ENCODE peak calls at places on chromosome 16, in ten cellular contexts. R is PC-3; E is dorsolateral prefrontal cortex; P is prostate gland; K is colonic mucosa; Y is CD8-positive, alpha-beta T cell; J is effector memory CD4-positive, alpha-beta T cell; G is CD8-positive, alpha-beta memory T cell; F is neural progenitor cell; U is HepG2. D is an unnamed sample.
A peak's percentile ranks its signal among the peaks of the same experiment; 100 is the strongest.

GRCh38 chr16:72455743-72456659 is 284.0 kb upstream of the PMFBP1 start:
- DNase-seq in K (peak; percentile 71), G (no peak), Y (no peak), P (peak; percentile 13), J (no peak), E (no peak), R (no peak), F (no peak), U (peak; percentile 88), D (no peak)

GRCh38 chr16:995087-995486 is 13.5 kb downstream of the SOX8 start:
- DNase-seq in G (no peak), K (no peak), Y (no peak), E (no peak), U (no peak), P (no peak), J (no peak), R (no peak), F (peak; percentile 50), D (no peak)

GRCh38 chr16:79037429-79038373 is 562.8 kb downstream of the MAF start:
- DNase-seq in U (peak; percentile 44), Y (no peak), F (no peak), J (no peak), G (no peak), K (peak; percentile 24), P (no peak), R (no peak), E (no peak), D (no peak)

GRCh38 chr16:14109782-14110727 is 38.9 kb downstream of the MRTFB start:
- DNase-seq in F (no peak), E (no peak), R (no peak), J (no peak), P (no peak), U (no peak), K (no peak), Y (no peak), G (no peak), D (no peak)

GRCh38 chr16:12515771-12516170 is 287.9 kb downstream of the CPPED1 start:
- DNase-seq in G (no peak), P (no peak), K (no peak), Y (no peak), E (no peak), U (no peak), F (no peak), R (no peak), J (no peak), D (no peak)

GRCh38 chr16:82432261-82432660 is 194.5 kb upstream of the CDH13 start:
- DNase-seq in F (no peak), J (no peak), U (no peak), E (peak; percentile 68), G (peak; percentile 52), R (no peak), P (no peak), Y (no peak), K (no peak), D (no peak)

GRCh38 chr16:81623365-81624102 is 155.6 kb upstream of the PLCG2 start:
- DNase-seq in R (peak; percentile 54), E (no peak), J (peak; percentile 8), F (peak; percentile 73), U (peak; percentile 50), G (peak; percentile 70), K (peak; percentile 48), P (peak; percentile 54), Y (peak; percentile 79), D (peak; percentile 44)

GRCh38 chr16:19071811-19072777 is 4.7 kb downstream of the COQ7 start:
- DNase-seq in E (peak; percentile 66), K (peak; percentile 78), P (peak; percentile 46), Y (peak; percentile 53), G (peak; percentile 60), R (peak; percentile 69), F (peak; percentile 66), U (peak; percentile 75), J (peak; percentile 6), D (peak; percentile 79)

GRCh38 chr16:13322357-13322756 is 421.0 kb downstream of the SHISA9 start:
- DNase-seq in J (no peak), E (no peak), G (no peak), U (no peak), Y (no peak), P (no peak), R (no peak), F (no peak), K (no peak), D (no peak)

GRCh38 chr16:64150193-64150592 is 971.7 kb downstream of the CDH11 start:
- DNase-seq in J (no peak), K (no peak), G (no peak), R (peak; percentile 74), F (no peak), P (no peak), E (no peak), Y (no peak), U (no peak), D (no peak)

GRCh38 chr16:53068423-53068833 is 13.6 kb downstream of the CHD9 start:
- DNase-seq in P (no peak), U (no peak), K (no peak), E (no peak), G (peak; percentile 51), J (no peak), Y (peak; percentile 62), R (no peak), F (no peak), D (no peak)

GRCh38 chr16:57759541-57760356 is 24.2 kb downstream of the KATNB1 start:
- DNase-seq in J (no peak), P (no peak), U (no peak), F (no peak), G (no peak), K (no peak), R (peak; percentile 42), Y (no peak), E (no peak), D (no peak)

GRCh38 chr16:75519175-75519574 is 16.7 kb downstream of the CHST5 start:
- DNase-seq in R (no peak), P (no peak), K (no peak), Y (no peak), U (no peak), E (no peak), F (no peak), G (no peak), J (no peak), D (no peak)

GRCh38 chr16:66904846-66905632 is 13.6 kb downstream of the CDH16 start:
- DNase-seq in E (no peak), U (peak; percentile 88), K (no peak), J (no peak), P (no peak), F (no peak), Y (no peak), G (no peak), R (no peak), D (no peak)

GRCh38 chr16:52405441-52405840 is 141.5 kb downstream of the TOX3 start:
- DNase-seq in J (no peak), E (no peak), G (no peak), K (no peak), P (no peak), Y (no peak), F (no peak), R (no peak), U (no peak), D (no peak)

GRCh38 chr16:10777356-10777755 is 33.7 kb downstream of the NUBP1 start:
- DNase-seq in U (no peak), R (no peak), K (no peak), P (no peak), Y (no peak), E (no peak), J (no peak), F (no peak), G (no peak), D (no peak)
- H3K27me3 ChIP-seq in U (peaks cover 2% of the 10 kb centered on the region), R (no peaks in the 10 kb centered on the region), K (no peaks in the 10 kb centered on the region), P (no peaks in the 10 kb centered on the region), Y (no peaks in the 10 kb centered on the region), E (no peaks in the 10 kb centered on the region), J (no peaks in the 10 kb centered on the region), F (no peaks in the 10 kb centered on the region), G (no peaks in the 10 kb centered on the region), D (no peaks in the 10 kb centered on the region)

GRCh38 chr16:56193951-56194726 is 2.9 kb downstream of the GNAO1 start:
- DNase-seq in G (peak; percentile 82), U (peak; percentile 66), E (peak; percentile 91), F (peak; percentile 98), R (no peak), P (peak; percentile 78), Y (peak; percentile 74), J (peak; percentile 38), K (peak; percentile 58), D (peak; percentile 94)
- H3K27me3 ChIP-seq in G (peaks cover 14% of the 10 kb centered on the region), U (peaks cover 16% of the 10 kb centered on the region), E (no peaks in the 10 kb centered on the region), F (peaks cover 47% of the 10 kb centered on the region), R (peaks cover 81% of the 10 kb centered on the region), P (no peaks in the 10 kb centered on the region), Y (peaks cover 20% of the 10 kb centered on the region), J (peaks cover 5% of the 10 kb centered on the region), K (peaks cover 39% of the 10 kb centered on the region), D (peaks cover 22% of the 10 kb centered on the region)

GRCh38 chr16:3362931-3363330 is 7.2 kb downstream of the OR2C1 start:
- DNase-seq in P (no peak), J (no peak), R (no peak), K (no peak), G (no peak), Y (no peak), F (no peak), U (no peak), E (no peak), D (no peak)

GRCh38 chr16:3355589-3355988 is at the start of gene OR2C1:
- DNase-seq in E (no peak), J (no peak), U (no peak), F (no peak), Y (no peak), K (no peak), R (no peak), P (no peak), G (no peak), D (no peak)

GRCh38 chr16:3356118-3356517 is 429 bp downstream of the OR2C1 start:
- DNase-seq in P (no peak), E (no peak), G (no peak), K (no peak), Y (no peak), U (no peak), J (no peak), F (no peak), R (no peak), D (no peak)

GRCh38 chr16:3363793-3364192 is 8.1 kb downstream of the OR2C1 start:
- DNase-seq in U (peak; percentile 85), G (no peak), Y (no peak), F (no peak), K (no peak), R (no peak), E (no peak), J (no peak), P (no peak), D (no peak)

GRCh38 chr16:3358884-3359283 is 3.2 kb downstream of the OR2C1 start:
- DNase-seq in E (no peak), U (no peak), F (no peak), R (no peak), K (no peak), Y (no peak), J (no peak), P (no peak), G (no peak), D (no peak)
- H3K27me3 ChIP-seq in E (no peaks in the 10 kb centered on the region), U (peaks cover 2% of the 10 kb centered on the region), F (peaks cover 5% of the 10 kb centered on the region), R (peaks cover 4% of the 10 kb centered on the region), K (no peaks in the 10 kb centered on the region), Y (no peaks in the 10 kb centered on the region), J (no peaks in the 10 kb centered on the region), P (no peaks in the 10 kb centered on the region), G (no peaks in the 10 kb centered on the region), D (peaks cover 6% of the 10 kb centered on the region)

DNA sequence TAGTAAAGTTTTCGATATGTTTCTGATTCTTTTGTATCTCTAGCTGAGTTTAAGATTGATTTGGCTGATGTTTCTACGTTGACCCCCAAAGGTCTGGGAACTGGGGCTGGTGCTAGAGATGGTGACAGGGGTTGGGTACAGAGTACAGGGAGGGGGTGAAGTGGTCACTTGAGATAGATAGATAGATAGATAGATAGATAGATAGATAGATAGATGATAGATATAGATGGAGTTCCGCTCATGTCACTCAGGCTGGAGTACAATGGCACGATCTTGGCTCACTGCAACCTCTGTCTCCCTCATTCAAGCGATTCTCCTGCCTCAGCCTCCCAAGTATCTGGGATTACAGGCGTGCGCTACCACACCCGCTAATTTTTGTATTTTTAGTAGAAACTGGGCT is 1.8 kb upstream of the FBRS start:
- DNase-seq in E (no peak), Y (no peak), J (no peak), R (no peak), P (no peak), K (no peak), F (no peak), G (no peak), U (no peak), D (no peak)
- H3K27me3 ChIP-seq in E (no peaks in the 10 kb centered on the region), Y (no peaks in the 10 kb centered on the region), J (no peaks in the 10 kb centered on the region), R (no peaks in the 10 kb centered on the region), P (no peaks in the 10 kb centered on the region), K (no peaks in the 10 kb centered on the region), F (no peaks in the 10 kb centered on the region), G (no peaks in the 10 kb centered on the region), U (no peaks in the 10 kb centered on the region), D (no peaks in the 10 kb centered on the region)